ENCODE peak calls at places on chromosomes 12 and 14, in ten cellular contexts. L is neural progenitor cell; G is heart right ventricle; B is psoas muscle; M is tibial nerve; N is PC-3; W is neuronal stem cell; D is mammary epithelial cell; F is mesendoderm; T is CD8-positive, alpha-beta memory T cell. A is an unnamed sample. For H3K36me3 and H3K27me3, the result is how much of the 10 kb centered on the place peaks cover.

GRCh38 chr12:57868870-57869609 is 22.5 kb upstream of the CTDSP2 start:
- DNase-seq in L (peak), G (peak), B (peak), M (no peak), N (no peak), W (no peak), D (no peak), F (no peak), T (no peak), A (no peak)

GRCh38 chr14:68144051-68144681 is 324.6 kb downstream of the RAD51B start:
- DNase-seq in L (no peak), G (no peak), B (peak), M (no peak), N (no peak), W (no peak), D (peak), F (no peak), T (no peak), A (no peak)

GRCh38 chr14:105486333-105486973 is at the start of gene CRIP1:
- DNase-seq in L (no peak), G (peak), B (no peak), M (no peak), N (no peak), W (no peak), D (no peak), F (no peak), T (no peak), A (no peak)

GRCh38 chr12:48686037-48686595 is 4.1 kb upstream of the KANSL2 start:
- DNase-seq in L (no peak), G (no peak), B (no peak), M (no peak), N (no peak), W (no peak), D (no peak), F (peak), T (no peak), A (no peak)

GRCh38 chr14:57530571-57530970 is 36.9 kb upstream of the CCDC198 start:
- DNase-seq in L (no peak), G (no peak), B (no peak), M (no peak), N (no peak), W (no peak), D (no peak), F (no peak), T (no peak), A (no peak)

GRCh38 chr14:35336171-35337073 is 44.2 kb downstream of the PSMA6 start:
- DNase-seq in L (peak), G (peak), B (peak), M (peak), N (peak), W (no peak), D (peak), F (peak), T (no peak), A (no peak)

GRCh38 chr14:22520235-22520634 is 68.8 kb downstream of the DAD1 start:
- DNase-seq in L (no peak), G (no peak), B (no peak), M (no peak), N (no peak), W (no peak), D (peak), F (no peak), T (no peak), A (no peak)

GRCh38 chr14:64801800-64802199 is 77.9 kb downstream of the SPTB start:
- DNase-seq in L (peak), G (no peak), B (no peak), M (no peak), N (peak), W (peak), D (no peak), F (peak), T (no peak), A (no peak)

GRCh38 chr12:57214398-57214781 is 2.2 kb upstream of the NXPH4 start:
- DNase-seq in L (peak), G (peak), B (peak), M (no peak), N (peak), W (peak), D (no peak), F (peak), T (peak), A (no peak)

GRCh38 chr12:124327362-124328043 is 32.6 kb downstream of the RFLNA start:
- DNase-seq in L (no peak), G (no peak), B (peak), M (no peak), N (no peak), W (no peak), D (no peak), F (no peak), T (no peak), A (no peak)

GRCh38 chr12:124324803-124325705 is 30.2 kb downstream of the RFLNA start:
- DNase-seq in L (no peak), G (no peak), B (no peak), M (no peak), N (no peak), W (no peak), D (no peak), F (no peak), T (no peak), A (no peak)

GRCh38 chr12:124328116-124328515 is 33.2 kb downstream of the RFLNA start:
- DNase-seq in L (no peak), G (peak), B (peak), M (no peak), N (no peak), W (no peak), D (no peak), F (no peak), T (no peak), A (no peak)

GRCh38 chr12:124326899-124327298 is 32.0 kb downstream of the RFLNA start:
- DNase-seq in L (no peak), G (no peak), B (no peak), M (no peak), N (no peak), W (no peak), D (no peak), F (no peak), T (no peak), A (no peak)

DNA sequence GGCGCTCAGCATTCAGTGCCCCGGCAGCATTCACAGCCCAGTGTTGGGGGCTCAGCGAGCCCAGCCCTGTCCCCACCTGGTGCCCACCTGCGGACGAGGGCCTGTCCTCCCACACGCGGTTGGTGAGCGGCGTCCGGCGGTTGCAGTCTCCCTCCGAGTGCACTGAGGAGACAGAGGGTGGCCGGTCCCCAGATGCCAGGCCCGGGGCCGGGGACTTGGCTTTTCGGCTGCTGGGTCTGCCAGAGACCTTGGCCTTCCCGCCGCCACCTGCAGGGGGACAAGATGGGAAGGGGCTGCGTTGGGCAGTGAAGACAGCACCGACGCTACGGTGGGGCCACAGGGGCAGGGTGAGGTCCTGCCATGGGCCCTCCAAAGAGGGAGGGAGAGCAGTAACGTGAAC is 31.2 kb downstream of the RFLNA start:
- DNase-seq in L (no peak), G (no peak), B (no peak), M (no peak), N (no peak), W (no peak), D (no peak), F (no peak), T (no peak), A (no peak)
- H3K36me3 ChIP-seq in L (under half), G (half or more), B (under half), M (half or more), N (half or more), W (under half), D (under half), F (under half), T (under half), A (under half)

GRCh38 chr12:54650409-54650808 is 2.2 kb upstream of the DCD start:
- DNase-seq in L (no peak), G (no peak), B (no peak), M (no peak), N (peak), W (no peak), D (peak), F (no peak), T (no peak), A (no peak)
- H3K27me3 ChIP-seq in L (under half), G (under half), B (under half), M (under half), N (half or more), W (under half), D (under half), F (under half), T (under half), A (under half)

GRCh38 chr14:100359111-100359510 is 36.0 kb downstream of the SLC25A47 start:
- DNase-seq in L (no peak), G (no peak), B (no peak), M (no peak), N (no peak), W (no peak), D (no peak), F (no peak), T (no peak), A (no peak)
- H3K36me3 ChIP-seq in L (under half), G (half or more), B (under half), M (half or more), N (half or more), W (half or more), D (under half), F (under half), T (under half), A (under half)

GRCh38 chr12:103495783-103496456 is at the start of gene C12orf42:
- DNase-seq in L (peak), G (no peak), B (no peak), M (no peak), N (peak), W (peak), D (peak), F (peak), T (no peak), A (peak)

GRCh38 chr12:103493199-103493598 is 2.6 kb downstream of the C12orf42 start:
- DNase-seq in L (no peak), G (no peak), B (no peak), M (no peak), N (no peak), W (no peak), D (peak), F (no peak), T (no peak), A (no peak)

GRCh38 chr12:103498990-103499389 is 3.2 kb upstream of the C12orf42 start:
- DNase-seq in L (no peak), G (no peak), B (no peak), M (no peak), N (no peak), W (no peak), D (no peak), F (no peak), T (no peak), A (no peak)

GRCh38 chr12:103495158-103495782 is 498 bp downstream of the C12orf42 start:
- DNase-seq in L (peak), G (no peak), B (peak), M (no peak), N (no peak), W (peak), D (peak), F (peak), T (peak), A (no peak)

GRCh38 chr12:103494388-103494787 is 1.4 kb downstream of the C12orf42 start:
- DNase-seq in L (no peak), G (no peak), B (no peak), M (no peak), N (no peak), W (no peak), D (no peak), F (no peak), T (no peak), A (no peak)
- H3K27me3 ChIP-seq in L (under half), G (under half), B (under half), M (under half), N (under half), W (under half), D (under half), F (under half), T (under half), A (under half)

DNA sequence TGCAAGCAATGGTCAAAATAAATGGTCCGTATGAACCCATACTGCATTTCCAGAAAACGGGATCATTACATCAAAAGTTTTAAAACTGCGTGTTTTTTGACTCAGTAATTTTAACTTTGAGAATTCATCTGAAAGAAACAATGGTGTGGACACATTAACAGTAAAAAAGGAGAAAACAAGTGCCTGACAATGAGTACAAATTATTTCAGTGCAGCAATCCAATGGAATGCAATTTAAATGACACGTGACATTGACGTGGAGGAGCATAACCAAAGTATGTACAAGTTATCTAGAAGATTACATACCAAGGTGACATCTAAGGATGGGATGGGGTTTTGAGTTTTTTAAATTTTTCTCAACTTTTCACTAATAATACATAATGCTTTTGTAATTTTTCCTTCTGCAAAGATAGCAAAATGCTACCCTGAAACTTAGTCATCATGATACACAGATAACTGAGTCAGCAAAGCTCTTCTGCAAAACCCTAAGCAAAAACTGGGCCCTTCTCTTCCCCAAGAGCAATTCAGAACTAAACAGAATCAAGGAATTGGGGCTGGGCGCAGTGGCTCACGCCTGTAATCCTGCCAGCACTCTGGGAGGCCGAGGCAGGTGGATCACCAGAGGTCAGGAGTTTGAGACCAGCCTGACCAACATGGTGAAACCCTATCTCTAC is 20.4 kb downstream of the HNRNPC start:
- DNase-seq in L (no peak), G (no peak), B (no peak), M (no peak), N (no peak), W (no peak), D (no peak), F (no peak), T (no peak), A (no peak)
- H3K36me3 ChIP-seq in L (half or more), G (half or more), B (under half), M (half or more), N (half or more), W (half or more), D (under half), F (under half), T (under half), A (under half)

DNA sequence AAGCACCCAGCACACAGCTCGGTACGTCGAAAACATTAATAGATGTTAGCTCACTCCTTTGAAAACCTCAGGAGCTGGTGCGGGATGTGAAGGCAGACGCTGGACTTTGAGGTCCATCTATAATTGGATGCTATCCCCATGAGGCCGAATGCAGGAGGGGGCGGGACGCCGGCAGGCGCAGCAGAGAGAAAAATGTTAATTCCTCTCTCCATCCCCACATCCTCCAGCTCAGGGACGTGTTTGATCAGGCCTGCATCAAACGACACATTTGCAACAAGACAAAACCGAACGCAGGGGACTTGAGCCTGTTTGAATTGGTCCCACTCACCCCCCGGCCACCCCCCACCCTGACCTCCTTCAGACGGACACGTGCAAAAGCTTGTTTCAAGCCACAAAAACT is 231.0 kb downstream of the RBM19 start:
- DNase-seq in L (peak), G (no peak), B (no peak), M (no peak), N (no peak), W (no peak), D (no peak), F (no peak), T (no peak), A (no peak)
- H3K27me3 ChIP-seq in L (under half), G (under half), B (under half), M (under half), N (under half), W (under half), D (under half), F (under half), T (under half), A (under half)

DNA sequence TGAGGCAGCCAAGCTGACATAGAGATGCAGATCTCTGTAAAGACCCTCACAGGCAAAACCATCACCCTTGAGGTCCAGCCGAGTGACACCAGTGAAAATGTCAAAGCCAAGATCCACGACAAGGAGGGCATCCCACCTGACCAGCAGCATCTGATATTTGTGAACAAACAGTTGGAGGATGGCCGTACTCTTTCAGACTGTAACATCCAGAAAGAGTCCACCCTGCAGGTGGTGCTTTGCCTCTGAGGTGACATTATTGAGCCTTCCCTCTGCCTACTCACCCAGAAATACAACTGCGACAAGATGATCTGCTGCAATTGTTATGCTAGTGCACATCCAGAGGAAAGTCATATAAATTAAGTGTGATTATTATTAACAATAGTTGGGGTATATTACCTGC is 15.1 kb upstream of the SUPT16H start:
- DNase-seq in L (no peak), G (no peak), B (no peak), M (no peak), N (no peak), W (no peak), D (no peak), F (no peak), T (no peak), A (no peak)
- H3K36me3 ChIP-seq in L (under half), G (half or more), B (under half), M (half or more), N (half or more), W (half or more), D (half or more), F (under half), T (half or more), A (under half)

GRCh38 chr12:46884362-46884761 is 58.6 kb upstream of the SLC38A4 start:
- DNase-seq in L (no peak), G (no peak), B (no peak), M (no peak), N (no peak), W (no peak), D (no peak), F (no peak), T (no peak), A (no peak)

GRCh38 chr12:46888568-46888967 is 62.8 kb upstream of the SLC38A4 start:
- DNase-seq in L (no peak), G (no peak), B (no peak), M (no peak), N (no peak), W (no peak), D (no peak), F (no peak), T (no peak), A (no peak)

GRCh38 chr12:46891306-46891705 is 65.5 kb upstream of the SLC38A4 start:
- DNase-seq in L (no peak), G (no peak), B (no peak), M (no peak), N (peak), W (no peak), D (no peak), F (no peak), T (no peak), A (no peak)

GRCh38 chr12:46886541-46887041 is 60.8 kb upstream of the SLC38A4 start:
- DNase-seq in L (no peak), G (no peak), B (no peak), M (no peak), N (peak), W (no peak), D (peak), F (no peak), T (no peak), A (no peak)

DNA sequence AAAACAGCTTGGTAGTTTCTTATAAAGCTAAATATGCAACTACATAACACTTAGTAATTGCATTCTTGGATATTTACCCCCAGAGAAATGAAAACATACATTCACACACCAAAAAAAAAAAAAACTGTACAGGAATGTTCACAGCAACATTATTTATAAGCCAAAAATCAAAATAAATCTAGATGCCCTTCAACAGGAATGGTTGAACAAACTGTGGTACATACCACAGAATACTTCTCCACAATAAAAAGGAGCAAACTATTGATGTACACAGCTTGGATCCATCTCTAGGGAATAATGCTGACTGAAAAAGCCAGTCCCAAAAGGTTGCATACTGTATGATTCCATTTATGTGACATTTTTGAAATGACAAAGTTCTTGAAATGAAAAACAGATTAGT is 62.1 kb upstream of the SLC38A4 start:
- DNase-seq in L (no peak), G (no peak), B (no peak), M (no peak), N (no peak), W (no peak), D (no peak), F (no peak), T (no peak), A (no peak)
- H3K27me3 ChIP-seq in L (under half), G (under half), B (under half), M (under half), N (under half), W (under half), D (under half), F (under half), T (under half), A (under half)

DNA sequence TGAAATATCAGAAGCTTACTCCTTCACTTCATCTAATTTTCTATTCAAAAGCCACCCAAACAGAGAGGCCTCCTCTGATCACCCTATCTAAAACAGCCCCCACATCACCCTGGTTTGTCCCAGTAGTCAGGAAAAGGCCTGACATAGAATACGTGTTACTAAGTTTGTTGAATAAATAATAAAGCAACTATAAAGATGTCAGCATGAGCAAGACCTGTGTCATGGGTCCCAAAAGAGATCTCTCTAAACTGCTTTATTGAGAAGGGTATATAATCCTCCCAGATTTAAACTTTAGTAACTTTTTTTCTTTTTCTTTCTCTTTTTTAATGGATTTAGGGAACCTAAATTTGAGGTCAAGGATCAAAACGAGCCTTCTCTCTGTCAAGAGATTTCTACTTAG is 27.4 kb upstream of the C12orf50 start:
- DNase-seq in L (no peak), G (no peak), B (no peak), M (no peak), N (peak), W (no peak), D (no peak), F (no peak), T (no peak), A (no peak)
- H3K36me3 ChIP-seq in L (under half), G (half or more), B (under half), M (under half), N (under half), W (half or more), D (under half), F (under half), T (under half), A (under half)

A was measured in Panc1.